ENCODE peak calls at places on chromosome 10, in ten cellular contexts. I is pancreas, C is A549, Y is fibroblast of the aortic adventitia, W is Panc1, N is fibroblast of mammary gland, P is neural progenitor cell, S is RWPE2, X is SK-N-SH, F is mammary epithelial cell. D is an unnamed sample.
A peak's percentile ranks its signal among the peaks of the same experiment; 100 is the strongest.

GRCh38 chr10:93876391-93876790 is 17.4 kb upstream of the SLC35G1 start:
- DNase-seq in I (no peak), C (no peak), Y (peak; percentile 19), W (no peak), N (no peak), P (no peak), S (no peak), X (no peak), F (peak; percentile 41), D (no peak)

GRCh38 chr10:124737708-124738107 is 6.5 kb downstream of the FAM53B start:
- DNase-seq in I (no peak), C (no peak), Y (no peak), W (no peak), N (no peak), P (no peak), S (no peak), X (no peak), F (no peak), D (no peak)

GRCh38 chr10:32949221-32949678 is 8.8 kb downstream of the ITGB1 start:
- DNase-seq in I (no peak), C (no peak), Y (peak; percentile 66), W (no peak), N (no peak), P (no peak), S (no peak), X (no peak), F (peak; percentile 53), D (no peak)

GRCh38 chr10:61888744-61889143 is 12.8 kb upstream of the ARID5B start:
- DNase-seq in I (no peak), C (no peak), Y (no peak), W (no peak), N (peak; percentile 65), P (no peak), S (no peak), X (no peak), F (peak; percentile 77), D (no peak)

GRCh38 chr10:126422561-126422960 is 34.3 kb upstream of the ADAM12 start:
- DNase-seq in I (no peak), C (no peak), Y (peak; percentile 35), W (no peak), N (peak; percentile 20), P (no peak), S (no peak), X (no peak), F (no peak), D (no peak)

GRCh38 chr10:15585303-15585715 is 134.4 kb downstream of the ITGA8 start:
- DNase-seq in I (peak; percentile 21), C (peak; percentile 59), Y (peak; percentile 59), W (peak; percentile 7), N (peak; percentile 58), P (peak; percentile 83), S (no peak), X (peak; percentile 66), F (peak; percentile 20), D (peak; percentile 45)

GRCh38 chr10:24451325-24451820 is 242.4 kb downstream of the KIAA1217 start:
- DNase-seq in I (no peak), C (no peak), Y (no peak), W (no peak), N (no peak), P (no peak), S (no peak), X (no peak), F (no peak), D (no peak)

GRCh38 chr10:24882047-24882698 is 70.2 kb downstream of the PRTFDC1 start:
- DNase-seq in I (peak; percentile 26), C (no peak), Y (peak; percentile 63), W (no peak), N (peak; percentile 71), P (no peak), S (no peak), X (no peak), F (peak; percentile 24), D (no peak)

GRCh38 chr10:118820326-118821116 is 65.8 kb upstream of the CACUL1 start:
- DNase-seq in I (no peak), C (no peak), Y (no peak), W (no peak), N (no peak), P (no peak), S (no peak), X (no peak), F (no peak), D (no peak)

GRCh38 chr10:104337985-104338735 is at the start of gene ITPRIP:
- DNase-seq in I (peak; percentile 76), C (peak; percentile 78), Y (peak; percentile 91), W (no peak), N (peak; percentile 85), P (peak; percentile 86), S (no peak), X (peak; percentile 86), F (peak; percentile 82), D (peak; percentile 80)
- TF ChIP-seq CTCF in I (no peak), C (no peak), Y (peak; percentile 37), W (peak; percentile 45), N (no peak), P (peak; percentile 37), S (peak; percentile 19), X (peak; percentile 38), F (peak; percentile 22), D (peak; percentile 17)

GRCh38 chr10:6838118-6838517 is 258.0 kb upstream of the PRKCQ start:
- DNase-seq in I (no peak), C (peak; percentile 45), Y (no peak), W (no peak), N (peak; percentile 11), P (no peak), S (no peak), X (no peak), F (no peak), D (peak; percentile 10)
- TF ChIP-seq CTCF in I (no peak), C (no peak), Y (no peak), W (no peak), N (peak; percentile 21), P (peak; percentile 38), S (peak; percentile 16), X (peak; percentile 26), F (peak; percentile 45), D (no peak)

GRCh38 chr10:92290837-92291609 is at the start of the genes CPEB3 and MARCHF5:
- DNase-seq in I (peak; percentile 97), C (peak; percentile 97), Y (peak; percentile 94), W (peak; percentile 73), N (peak; percentile 93), P (peak; percentile 98), S (peak; percentile 96), X (peak; percentile 96), F (peak; percentile 98), D (peak; percentile 96)
- TF ChIP-seq CTCF in I (peak; percentile 67), C (no peak), Y (peak; percentile 79), W (peak; percentile 65), N (peak; percentile 44), P (peak; percentile 63), S (peak; percentile 51), X (peak; percentile 57), F (peak; percentile 81), D (peak; percentile 31)

GRCh38 chr10:110220383-110220782 is 13.0 kb downstream of the MXI1 start:
- DNase-seq in I (peak; percentile 53), C (no peak), Y (no peak), W (no peak), N (no peak), P (no peak), S (no peak), X (no peak), F (no peak), D (no peak)

GRCh38 chr10:110219884-110220283 is 12.5 kb downstream of the MXI1 start:
- DNase-seq in I (no peak), C (no peak), Y (no peak), W (no peak), N (no peak), P (no peak), S (no peak), X (no peak), F (no peak), D (no peak)

GRCh38 chr10:110222896-110223675 is 15.7 kb downstream of the MXI1 start:
- DNase-seq in I (no peak), C (no peak), Y (no peak), W (no peak), N (no peak), P (no peak), S (no peak), X (no peak), F (no peak), D (no peak)

GRCh38 chr10:110221044-110221720 is 13.8 kb downstream of the MXI1 start:
- DNase-seq in I (no peak), C (no peak), Y (no peak), W (no peak), N (no peak), P (no peak), S (no peak), X (no peak), F (no peak), D (no peak)

DNA sequence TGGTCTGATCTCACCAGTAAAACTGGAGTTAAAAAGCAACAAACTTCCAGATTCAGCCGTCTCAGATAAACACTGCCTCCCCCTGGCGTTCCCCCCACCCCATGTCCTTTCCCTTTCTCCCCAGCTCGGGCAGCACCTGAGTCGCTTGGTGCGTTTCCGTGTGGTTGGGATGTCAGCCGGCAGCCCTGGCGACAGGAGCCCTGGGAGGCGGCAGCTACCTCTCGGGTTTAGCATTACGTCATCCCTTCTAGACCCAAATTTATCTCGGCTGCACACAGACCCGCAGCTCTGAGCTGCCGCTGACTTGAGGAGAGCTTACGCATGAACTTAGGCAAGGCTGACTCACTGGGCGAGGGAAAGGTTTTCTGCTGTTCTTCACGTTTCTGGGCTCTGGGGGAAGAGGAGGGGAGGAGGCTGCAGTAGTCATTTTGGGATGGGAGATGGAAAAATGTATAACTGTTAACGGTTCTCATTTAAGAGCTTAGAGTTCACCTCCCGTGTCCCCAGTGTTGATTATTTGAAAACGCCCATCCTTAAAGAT is 14.4 kb downstream of the MXI1 start:
- DNase-seq in I (peak; percentile 76), C (peak; percentile 68), Y (peak; percentile 96), W (no peak), N (peak; percentile 97), P (peak; percentile 78), S (peak; percentile 70), X (peak; percentile 27), F (peak; percentile 88), D (peak; percentile 73)
- TF ChIP-seq CTCF in I (no peak), C (no peak), Y (peak; percentile 24), W (peak; percentile 19), N (peak; percentile 23), P (peak; percentile 15), S (peak; percentile 46), X (peak; percentile 39), F (peak; percentile 37), D (peak; percentile 19)

GRCh38 chr10:51368943-51369342 is 294.7 kb downstream of the PRKG1 start:
- DNase-seq in I (no peak), C (no peak), Y (no peak), W (no peak), N (no peak), P (no peak), S (no peak), X (no peak), F (no peak), D (no peak)
- TF ChIP-seq CTCF in I (no peak), C (no peak), Y (peak; percentile 13), W (peak; percentile 47), N (peak; percentile 8), P (peak; percentile 56), S (peak; percentile 13), X (peak; percentile 40), F (peak; percentile 9), D (no peak)

GRCh38 chr10:44974628-44975431 is 3.8 kb downstream of the DEPP1 start:
- DNase-seq in I (peak; percentile 77), C (peak; percentile 55), Y (peak; percentile 73), W (no peak), N (peak; percentile 49), P (peak; percentile 79), S (no peak), X (peak; percentile 94), F (peak; percentile 57), D (peak; percentile 89)
- TF ChIP-seq CTCF in I (peak; percentile 94), C (peak; percentile 91), Y (peak; percentile 69), W (peak; percentile 100), N (peak; percentile 37), P (peak; percentile 93), S (peak; percentile 89), X (peak; percentile 94), F (peak; percentile 78), D (peak; percentile 87)

D was measured in GM13976.